ENCODE peak calls at places on chromosome 21, in five cellular contexts. N is brain microvascular endothelial cell; T is spleen; Y is testis; K is CD8-positive, alpha-beta T cell. H is an unnamed sample.

GRCh38 chr21:28687571-28687970 is 305.1 kb downstream of the LTN1 start:
- DNase-seq in N (no peak), T (no peak), Y (no peak), K (no peak), H (no peak)

GRCh38 chr21:42298237-42298636 is 17.0 kb downstream of the TFF3 start:
- DNase-seq in N (no peak), T (no peak), Y (no peak), K (no peak), H (no peak)

GRCh38 chr21:14308234-14308633 is 74.7 kb downstream of the HSPA13 start:
- DNase-seq in N (no peak), T (no peak), Y (no peak), K (no peak), H (no peak)

GRCh38 chr21:46361937-46362336 is 38.0 kb downstream of the PCNT start:
- DNase-seq in N (no peak), T (no peak), Y (no peak), K (no peak), H (no peak)

GRCh38 chr21:30561957-30562356 is 843 bp upstream of the KRTAP19-7 start:
- DNase-seq in N (no peak), T (no peak), Y (no peak), K (no peak), H (no peak)

GRCh38 chr21:46636550-46637289 is 1.2 kb downstream of the PRMT2 start:
- DNase-seq in N (no peak), T (no peak), Y (no peak), K (no peak), H (no peak)

GRCh38 chr21:46604975-46605758 is at the start of gene S100B:
- DNase-seq in N (no peak), T (no peak), Y (no peak), K (no peak), H (no peak)

GRCh38 chr21:26079376-26079775 is 91.2 kb downstream of the APP start:
- DNase-seq in N (no peak), T (no peak), Y (no peak), K (no peak), H (no peak)

GRCh38 chr21:22536511-22536910 is 1538.3 kb downstream of the NCAM2 start:
- DNase-seq in N (no peak), T (no peak), Y (no peak), K (no peak), H (no peak)

GRCh38 chr21:42614811-42615342 is 38.5 kb upstream of the PDE9A start:
- DNase-seq in N (no peak), T (peak; percentile 72), Y (no peak), K (peak; percentile 72), H (peak; percentile 21)

GRCh38 chr21:26115346-26115745 is 55.2 kb downstream of the APP start:
- DNase-seq in N (no peak), T (no peak), Y (no peak), K (no peak), H (no peak)

GRCh38 chr21:27076035-27076434 is 109.1 kb upstream of the ADAMTS5 start:
- DNase-seq in N (no peak), T (no peak), Y (no peak), K (no peak), H (no peak)

GRCh38 chr21:14888202-14888601 is 176.6 kb downstream of the NRIP1 start:
- DNase-seq in N (no peak), T (no peak), Y (no peak), K (no peak), H (no peak)

GRCh38 chr21:26169061-26169610 is 1.4 kb downstream of the APP start:
- DNase-seq in N (peak; percentile 67), T (no peak), Y (peak; percentile 80), K (peak; percentile 59), H (peak; percentile 47)

GRCh38 chr21:27070881-27071670 is 104.2 kb upstream of the ADAMTS5 start:
- DNase-seq in N (no peak), T (no peak), Y (no peak), K (no peak), H (no peak)

GRCh38 chr21:28436286-28436932 is 556.3 kb downstream of the LTN1 start:
- DNase-seq in N (peak; percentile 37), T (no peak), Y (no peak), K (no peak), H (peak; percentile 88)

GRCh38 chr21:8990326-8991087 is 1530.9 kb upstream of the TPTE start:
- DNase-seq in N (no peak), T (no peak), Y (no peak), K (no peak), H (no peak)

GRCh38 chr21:32940079-32941014 is 85.4 kb upstream of the OLIG2 start:
- DNase-seq in N (no peak), T (no peak), Y (peak; percentile 66), K (peak; percentile 58), H (peak; percentile 61)

GRCh38 chr21:46605759-46606426 is 1.0 kb upstream of the S100B start:
- DNase-seq in N (no peak), T (peak; percentile 90), Y (no peak), K (peak; percentile 79), H (no peak)

GRCh38 chr21:46116846-46117585 is 19.1 kb downstream of the COL6A2 start:
- DNase-seq in N (no peak), T (peak; percentile 65), Y (peak; percentile 12), K (no peak), H (peak; percentile 91)

GRCh38 chr21:26966978-26967913 is at the start of gene ADAMTS5:
- DNase-seq in N (peak; percentile 58), T (peak; percentile 78), Y (peak; percentile 30), K (no peak), H (peak; percentile 75)

GRCh38 chr21:35273331-35273730 is 224.2 kb upstream of the RUNX1 start:
- DNase-seq in N (no peak), T (no peak), Y (no peak), K (no peak), H (no peak)

GRCh38 chr21:17777321-17777720 is 41.8 kb downstream of the C21orf91 start:
- DNase-seq in N (no peak), T (no peak), Y (no peak), K (no peak), H (no peak)

GRCh38 chr21:45996311-45997204 is 15.0 kb downstream of the COL6A1 start:
- DNase-seq in N (no peak), T (peak; percentile 64), Y (peak; percentile 11), K (peak; percentile 45), H (peak; percentile 9)

GRCh38 chr21:30166171-30166570 is 434 bp downstream of the CLDN17 start:
- DNase-seq in N (no peak), T (no peak), Y (no peak), K (no peak), H (no peak)

GRCh38 chr21:25881524-25882376 is 147.0 kb downstream of the GABPA start:
- DNase-seq in N (peak; percentile 60), T (peak; percentile 88), Y (peak; percentile 78), K (peak; percentile 71), H (peak; percentile 35)

GRCh38 chr21:19553930-19554615 is 1150.5 kb upstream of the TMPRSS15 start:
- DNase-seq in N (no peak), T (no peak), Y (no peak), K (no peak), H (no peak)

GRCh38 chr21:45891388-45892155 is 90.0 kb upstream of the COL6A1 start:
- DNase-seq in N (no peak), T (peak; percentile 80), Y (no peak), K (no peak), H (no peak)

GRCh38 chr21:20968391-20968790 is 29.8 kb upstream of the NCAM2 start:
- DNase-seq in N (no peak), T (no peak), Y (no peak), K (no peak), H (no peak)

GRCh38 chr21:42347601-42348327 is 3.0 kb downstream of the TFF2 start:
- DNase-seq in N (no peak), T (peak; percentile 56), Y (no peak), K (no peak), H (no peak)

GRCh38 chr21:29481081-29481480 is 182.4 kb downstream of the BACH1 start:
- DNase-seq in N (no peak), T (no peak), Y (no peak), K (no peak), H (no peak)

GRCh38 chr21:45848352-45848751 is 133.2 kb upstream of the COL6A1 start:
- DNase-seq in N (no peak), T (no peak), Y (no peak), K (no peak), H (no peak)

GRCh38 chr21:35257413-35257812 is 208.3 kb upstream of the RUNX1 start:
- DNase-seq in N (peak; percentile 96), T (no peak), Y (peak; percentile 26), K (no peak), H (peak; percentile 95)

GRCh38 chr21:33121715-33122475 is 52.0 kb downstream of the OLIG1 start:
- DNase-seq in N (peak; percentile 1), T (no peak), Y (peak; percentile 74), K (no peak), H (peak; percentile 12)

GRCh38 chr21:38171723-38172344 is 85.0 kb upstream of the KCNJ15 start:
- DNase-seq in N (peak; percentile 45), T (no peak), Y (no peak), K (no peak), H (peak; percentile 73)
- TF ChIP-seq CTCF in N (peak; percentile 65), T (no peak), Y (no peak), K (no peak), H (peak; percentile 2)

DNA sequence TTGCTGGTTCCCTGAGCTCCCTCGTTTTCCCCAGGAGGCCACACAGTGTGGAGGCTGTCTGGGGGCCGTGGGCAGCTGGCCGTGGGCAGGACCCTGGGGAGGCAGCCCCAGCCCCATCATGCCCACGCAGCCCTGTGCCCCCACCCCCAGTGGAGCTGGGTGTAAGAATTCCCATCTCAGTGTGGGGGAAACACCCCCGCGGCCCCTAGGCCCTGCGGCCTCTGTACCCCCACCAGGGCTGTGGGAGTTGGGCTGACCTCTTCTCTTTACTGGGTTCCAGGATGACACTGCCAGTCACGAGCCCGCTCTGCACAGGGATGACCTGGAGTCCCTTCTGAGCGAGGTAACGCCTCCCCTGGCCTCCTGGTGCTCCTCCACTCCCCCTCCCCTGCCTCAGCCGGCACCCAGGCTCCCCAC is 3.7 kb upstream of the PFKL start:
- DNase-seq in N (no peak), T (no peak), Y (no peak), K (no peak), H (no peak)
- H3K4me3 ChIP-seq in N (no peak overlapping the region), T (no peak overlapping the region), Y (no peak overlapping the region), K (no peak overlapping the region), H (no peak overlapping the region)

DNA sequence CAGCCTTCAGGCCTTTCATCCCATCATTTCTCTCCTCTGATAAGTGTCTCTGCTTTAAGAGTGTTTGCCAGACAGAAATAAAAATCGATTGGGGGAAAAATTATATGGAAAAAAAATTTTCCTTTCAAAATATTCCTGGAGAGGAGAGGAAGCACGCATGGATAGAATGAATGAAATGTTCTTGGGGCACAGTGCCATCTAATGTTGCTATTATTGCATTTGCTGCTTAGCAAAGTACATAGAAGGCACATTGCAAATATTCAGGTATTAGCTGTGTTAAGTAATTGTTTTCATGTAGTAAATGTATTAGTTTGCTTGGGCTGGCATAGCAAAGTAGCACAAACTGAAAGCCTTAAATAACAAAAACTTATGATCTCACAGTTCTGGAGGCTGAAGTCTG is 18.1 kb downstream of the B3GALT5 start:
- DNase-seq in N (no peak), T (no peak), Y (no peak), K (no peak), H (peak; percentile 49)
- TF ChIP-seq CTCF in N (no peak), T (no peak), Y (no peak), K (no peak), H (no peak)

DNA sequence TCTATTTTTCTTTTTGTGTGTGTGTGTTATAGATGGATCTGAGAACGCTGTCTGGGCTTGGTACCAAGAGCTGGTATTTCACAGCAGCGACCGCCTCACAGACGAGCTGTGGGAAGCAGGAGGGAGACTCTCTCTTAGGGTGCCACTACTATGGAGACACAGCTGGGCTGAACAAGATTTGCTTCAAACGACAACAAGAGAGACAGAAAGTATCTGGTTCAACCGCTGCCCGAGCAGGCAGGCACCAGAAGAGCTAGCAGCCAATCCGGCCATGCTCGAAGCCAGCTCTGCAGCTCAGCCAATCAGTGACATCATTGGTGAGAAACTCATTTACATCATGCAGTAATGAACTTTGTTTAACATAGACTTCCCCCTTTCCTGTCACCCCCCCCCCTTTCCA is 341.3 kb downstream of the USP25 start:
- DNase-seq in N (no peak), T (no peak), Y (peak; percentile 19), K (no peak), H (no peak)
- H3K4me3 ChIP-seq in N (peak overlapping the region; percentile 44), T (no peak overlapping the region), Y (peak overlapping the region; percentile 56), K (no peak overlapping the region), H (peak overlapping the region; percentile 52)